ENCODE peak calls at places on chromosome X, in eight cellular contexts. F is mammary epithelial cell, W is GM23338, O is mesenchymal stem cell, R is GM23248, B is fibroblast of lung, H is hepatocyte, K is neural progenitor cell. E is an unnamed sample. For H3K36me3, the result is how much of the 10 kb centered on the place peaks cover.

GRCh38 chrX:68684291-68684918 is 36.9 kb downstream of the STARD8 start:
- DNase-seq in F (no peak), W (no peak), O (peak), R (no peak), B (no peak), H (no peak), K (no peak), E (no peak)

GRCh38 chrX:133608406-133608805 is 193.1 kb upstream of the GPC4 start:
- DNase-seq in F (peak), W (no peak), O (peak), R (peak), B (peak), H (no peak), K (no peak), E (peak)

GRCh38 chrX:56318076-56318475 is 85.9 kb downstream of the KLF8 start:
- DNase-seq in F (peak), W (no peak), O (no peak), R (no peak), B (no peak), H (no peak), K (no peak), E (no peak)

GRCh38 chrX:147735364-147735763 is 176.4 kb upstream of the FMR1 start:
- DNase-seq in F (no peak), W (peak), O (no peak), R (no peak), B (no peak), H (peak), K (no peak), E (no peak)

GRCh38 chrX:153590961-153591956 is 7.7 kb downstream of the CCNQ start:
- DNase-seq in F (no peak), W (no peak), O (no peak), R (no peak), B (no peak), H (no peak), K (no peak), E (no peak)

GRCh38 chrX:47217121-47217851 is 1.2 kb upstream of the CDK16 start:
- DNase-seq in F (peak), W (peak), O (peak), R (peak), B (peak), H (peak), K (no peak), E (peak)

GRCh38 chrX:149284616-149285015 is 220.5 kb downstream of the IDS start:
- DNase-seq in F (no peak), W (no peak), O (no peak), R (no peak), B (no peak), H (no peak), K (no peak), E (no peak)

GRCh38 chrX:4263005-4263404 is 549.6 kb upstream of the PRKX start:
- DNase-seq in F (no peak), W (peak), O (no peak), R (peak), B (no peak), H (peak), K (peak), E (no peak)

GRCh38 chrX:13208281-13208935 is 111.4 kb downstream of the ATXN3L start:
- DNase-seq in F (peak), W (no peak), O (no peak), R (no peak), B (no peak), H (no peak), K (no peak), E (no peak)

GRCh38 chrX:40474205-40474626 is 106.6 kb upstream of the ATP6AP2 start:
- DNase-seq in F (peak), W (peak), O (peak), R (peak), B (peak), H (peak), K (peak), E (no peak)

GRCh38 chrX:141220342-141221008 is 21.8 kb downstream of the SPANXC start:
- DNase-seq in F (peak), W (no peak), O (peak), R (peak), B (peak), H (peak), K (no peak), E (peak)

GRCh38 chrX:34467437-34467836 is 189.6 kb downstream of the TMEM47 start:
- DNase-seq in F (peak), W (no peak), O (no peak), R (no peak), B (no peak), H (no peak), K (no peak), E (no peak)

GRCh38 chrX:134868766-134869495 is 121.9 kb upstream of the SMIM10 start:
- DNase-seq in F (peak), W (no peak), O (peak), R (peak), B (peak), H (no peak), K (no peak), E (peak)

GRCh38 chrX:68941385-68941952 is 112.6 kb downstream of the EFNB1 start:
- DNase-seq in F (no peak), W (no peak), O (no peak), R (no peak), B (peak), H (no peak), K (no peak), E (peak)

GRCh38 chrX:42714981-42715688 is 62.8 kb downstream of the PPP1R2C start:
- DNase-seq in F (peak), W (peak), O (no peak), R (no peak), B (peak), H (peak), K (peak), E (peak)

DNA sequence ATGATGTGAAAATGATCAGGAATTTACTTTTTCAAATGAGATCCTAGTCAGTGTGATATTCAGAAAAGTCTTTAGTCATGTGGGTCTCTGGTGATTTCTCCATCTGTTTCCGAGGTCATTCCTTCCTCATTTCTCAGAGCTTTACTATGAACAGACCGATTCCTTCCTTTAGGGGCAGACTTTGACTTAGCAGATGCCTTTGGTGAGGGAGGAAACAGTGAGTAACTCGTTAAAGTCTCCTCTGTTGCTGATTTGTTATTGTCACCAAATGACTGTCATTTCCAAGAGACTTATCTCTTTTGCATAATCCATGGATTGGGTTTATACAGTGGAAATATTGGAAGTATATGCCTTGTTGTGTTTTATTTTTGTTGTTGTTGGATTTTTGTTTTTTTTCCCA is 76.2 kb upstream of the CD99 start:
- DNase-seq in F (peak), W (peak), O (peak), R (peak), B (peak), H (peak), K (peak), E (peak)
- H3K36me3 ChIP-seq in F (under half), W (under half), O (under half), R (under half), B (under half), H (under half), K (under half), E (under half)

DNA sequence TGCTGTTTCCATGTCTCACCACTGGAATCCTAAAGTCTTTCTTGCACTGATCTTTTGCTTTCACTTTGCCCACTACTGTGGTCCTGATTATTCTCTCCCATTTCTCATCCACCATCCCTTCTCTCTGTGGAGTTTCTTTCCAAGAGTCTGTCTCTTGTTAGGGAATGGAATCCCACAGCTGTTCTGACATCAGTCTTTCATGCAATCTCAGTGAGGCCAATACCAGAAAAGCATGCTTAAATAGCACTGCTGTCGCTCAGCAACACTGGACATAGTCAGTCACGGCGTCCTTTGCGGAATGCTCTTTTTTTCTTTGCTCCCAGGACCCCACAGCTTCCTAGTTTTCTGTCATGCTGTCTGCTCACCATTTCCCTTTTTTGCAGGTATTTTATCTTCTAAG is 20.1 kb downstream of the SLITRK4 start:
- DNase-seq in F (no peak), W (no peak), O (peak), R (no peak), B (no peak), H (no peak), K (no peak), E (no peak)
- H2AFZ ChIP-seq in F (no peak), W (no peak), O (no peak), R (no peak), B (no peak), H (no peak), K (no peak), E (no peak)

GRCh38 chrX:66815227-66815626 is 176.3 kb upstream of the EDA2R start:
- DNase-seq in F (no peak), W (peak), O (no peak), R (no peak), B (no peak), H (no peak), K (no peak), E (no peak)
- H3K36me3 ChIP-seq in F (under half), W (under half), O (under half), R (under half), B (under half), H (under half), K (under half), E (under half)

GRCh38 chrX:44874481-44875184 is 1.6 kb downstream of the KDM6A start:
- DNase-seq in F (peak), W (peak), O (peak), R (peak), B (peak), H (peak), K (peak), E (peak)
- H2AFZ ChIP-seq in F (peak), W (no peak), O (no peak), R (peak), B (peak), H (no peak), K (no peak), E (no peak)

GRCh38 chrX:124341361-124342132 is 4.8 kb upstream of the SH2D1A start:
- DNase-seq in F (no peak), W (no peak), O (no peak), R (no peak), B (no peak), H (no peak), K (no peak), E (no peak)

GRCh38 chrX:124338733-124339514 is 6.5 kb downstream of the TEX13D start:
- DNase-seq in F (no peak), W (no peak), O (no peak), R (no peak), B (no peak), H (no peak), K (no peak), E (no peak)

GRCh38 chrX:124344246-124344645 is 2.1 kb upstream of the SH2D1A start:
- DNase-seq in F (no peak), W (no peak), O (no peak), R (no peak), B (no peak), H (no peak), K (no peak), E (no peak)

GRCh38 chrX:124343016-124343415 is 3.3 kb upstream of the SH2D1A start:
- DNase-seq in F (no peak), W (no peak), O (no peak), R (no peak), B (no peak), H (no peak), K (no peak), E (no peak)

DNA sequence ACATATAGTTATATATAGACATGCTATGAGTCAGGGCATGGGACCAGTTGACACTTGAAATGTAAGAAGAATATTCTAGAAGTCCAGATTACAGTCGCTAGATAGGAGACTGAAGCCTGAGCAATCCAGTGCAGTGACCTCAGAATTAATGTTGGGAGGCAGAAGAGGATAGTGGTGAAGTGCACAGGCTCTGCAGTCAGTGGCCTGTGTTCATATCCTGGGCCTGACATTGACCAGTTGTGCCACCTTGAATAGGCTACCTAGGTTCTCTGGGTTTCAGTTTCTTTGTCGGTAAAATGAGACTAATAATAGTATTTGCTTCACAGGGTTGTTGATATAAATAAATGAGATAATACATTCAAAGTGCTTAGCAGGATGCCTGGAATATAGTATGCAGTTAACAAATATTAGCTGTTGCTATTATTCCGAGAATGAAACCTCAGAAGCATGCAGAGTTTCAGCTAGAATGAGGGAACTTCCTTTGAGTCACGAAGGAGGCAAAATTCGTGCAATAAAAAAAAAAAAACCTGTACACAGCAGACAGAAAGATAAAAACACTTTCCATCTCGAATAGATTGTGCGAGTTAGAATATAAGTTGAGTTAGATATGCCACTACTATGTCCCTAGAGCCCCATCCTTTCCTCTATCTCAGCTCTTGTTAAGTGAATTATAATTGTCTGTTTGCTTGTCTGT is 4.0 kb upstream of the SH2D1A start:
- DNase-seq in F (no peak), W (no peak), O (no peak), R (no peak), B (no peak), H (no peak), K (no peak), E (no peak)
- H3K36me3 ChIP-seq in F (under half), W (under half), O (under half), R (under half), B (under half), H (under half), K (under half), E (under half)

DNA sequence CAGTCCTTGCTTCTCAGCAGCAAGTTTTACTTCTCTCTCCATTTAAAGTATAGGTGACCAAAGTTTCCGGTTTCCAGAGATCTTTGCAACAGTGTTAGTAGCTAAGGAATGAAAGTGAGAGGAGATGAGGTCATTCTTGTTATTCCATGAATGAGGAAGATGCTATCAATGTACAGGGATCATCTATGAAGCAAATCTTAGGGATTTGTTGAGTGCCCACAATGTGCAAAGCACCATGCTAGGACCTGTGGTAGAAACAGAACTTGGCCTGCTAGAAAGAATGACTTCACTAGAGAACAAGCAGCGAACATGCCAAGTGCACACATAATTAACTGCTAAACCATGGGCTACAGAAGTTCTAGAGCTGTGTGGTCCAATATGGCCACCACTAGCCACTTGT is 112.5 kb downstream of the MID1 start:
- DNase-seq in F (peak), W (no peak), O (no peak), R (no peak), B (peak), H (no peak), K (no peak), E (peak)
- H2AFZ ChIP-seq in F (no peak), W (no peak), O (no peak), R (no peak), B (no peak), H (no peak), K (no peak), E (no peak)

DNA sequence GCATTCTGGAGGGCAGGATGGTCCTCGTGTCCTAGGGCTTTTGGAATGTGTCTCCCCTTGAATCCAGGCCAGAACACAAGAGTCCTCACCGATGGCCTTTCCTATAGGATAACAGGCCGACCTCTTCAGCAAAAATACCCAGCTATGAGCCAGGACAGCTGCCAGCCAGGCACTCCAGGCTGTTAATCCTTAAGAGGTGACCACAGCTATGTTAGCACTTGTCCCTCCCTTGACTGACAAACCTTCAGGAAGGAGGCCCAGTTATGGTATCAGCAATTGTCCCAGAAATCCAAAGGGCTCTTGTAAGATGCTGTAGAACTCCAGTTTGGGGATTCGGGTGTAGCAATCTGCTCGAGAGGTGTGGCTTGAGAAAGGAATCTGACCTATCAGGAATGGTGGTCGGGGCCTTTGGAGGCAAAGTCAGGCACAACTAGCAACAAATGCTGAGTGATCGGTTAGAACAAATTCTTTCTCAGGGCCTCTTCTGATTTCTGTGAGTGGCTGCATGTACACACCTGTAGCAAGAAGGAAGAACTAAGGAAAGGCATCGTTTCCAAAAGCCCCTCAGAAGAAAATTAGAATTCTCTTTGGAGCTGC is 54.6 kb downstream of the PTCHD1 start:
- DNase-seq in F (no peak), W (peak), O (no peak), R (no peak), B (no peak), H (no peak), K (no peak), E (no peak)
- H3K36me3 ChIP-seq in F (under half), W (under half), O (under half), R (under half), B (under half), H (under half), K (under half), E (under half)

DNA sequence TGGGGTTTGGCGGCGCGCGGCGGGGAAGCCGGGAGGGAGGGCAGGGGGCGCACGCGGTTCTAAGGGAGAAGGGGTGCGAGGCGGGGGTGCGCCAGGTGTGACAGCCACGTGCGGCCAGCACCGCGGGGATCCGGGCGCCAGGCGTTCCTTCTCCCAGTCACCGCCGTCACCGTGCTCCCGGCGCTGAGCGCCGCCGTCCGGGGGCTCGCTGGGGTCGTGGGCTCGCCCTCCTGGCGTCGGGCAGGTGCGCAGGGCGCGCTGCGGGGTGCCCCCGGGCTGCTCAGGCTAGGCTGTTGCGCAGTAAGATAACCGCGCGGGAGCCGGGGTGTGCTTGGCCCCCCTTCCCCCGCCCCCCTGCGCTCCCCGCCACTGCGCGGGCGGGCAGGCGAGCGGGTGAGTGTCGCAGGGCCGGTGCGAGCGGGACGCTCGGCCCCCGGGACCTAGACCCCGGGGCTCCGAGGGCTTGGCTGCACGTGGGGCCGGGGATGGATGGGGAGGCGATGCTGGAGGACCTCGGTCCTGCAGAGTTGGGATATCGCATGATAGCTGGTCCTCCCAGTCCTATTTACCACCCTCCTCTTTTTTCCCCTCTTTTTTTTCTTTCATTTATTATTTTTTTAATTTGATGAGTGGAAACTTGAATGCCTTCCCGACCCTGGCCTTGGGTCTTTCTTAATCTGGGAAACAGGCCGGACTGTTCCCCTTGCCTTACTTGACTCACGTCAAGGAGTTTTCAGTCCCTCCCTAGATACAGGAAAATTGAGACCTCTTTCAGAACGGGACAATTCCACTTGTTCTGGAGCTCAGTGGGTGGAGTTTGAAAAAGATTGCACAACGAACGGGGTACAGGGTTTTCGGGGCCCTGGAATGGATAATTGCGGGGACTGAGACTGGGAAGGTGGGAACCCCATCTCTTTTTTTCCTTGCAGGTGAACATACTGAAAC is 797 bp downstream of the TXLNG start:
- DNase-seq in F (peak), W (peak), O (no peak), R (peak), B (no peak), H (peak), K (peak), E (no peak)
- H2AFZ ChIP-seq in F (peak), W (no peak), O (peak), R (peak), B (no peak), H (peak), K (no peak), E (no peak)

GRCh38 chrX:2426289-2426882 is 74.4 kb downstream of the DHRSX start:
- DNase-seq in F (no peak), W (no peak), O (no peak), R (no peak), B (no peak), H (no peak), K (no peak), E (no peak)

GRCh38 chrX:2423899-2424298 is 76.9 kb downstream of the DHRSX start:
- DNase-seq in F (no peak), W (no peak), O (no peak), R (no peak), B (no peak), H (no peak), K (no peak), E (no peak)

GRCh38 chrX:2424317-2424716 is 76.5 kb downstream of the DHRSX start:
- DNase-seq in F (no peak), W (no peak), O (no peak), R (no peak), B (no peak), H (no peak), K (no peak), E (no peak)

GRCh38 chrX:2427147-2427546 is 73.6 kb downstream of the DHRSX start:
- DNase-seq in F (no peak), W (no peak), O (no peak), R (no peak), B (no peak), H (no peak), K (no peak), E (no peak)

GRCh38 chrX:2425281-2426071 is 75.3 kb downstream of the DHRSX start:
- DNase-seq in F (no peak), W (peak), O (no peak), R (no peak), B (peak), H (no peak), K (no peak), E (peak)
- H3K36me3 ChIP-seq in F (under half), W (under half), O (under half), R (under half), B (under half), H (under half), K (under half), E (under half)

E was measured in astrocyte.